ENCODE peak calls at places on chromosome 16, in five cellular contexts. A is myocyte, E is endothelial cell, O is lower leg skin, P is amniotic stem cell. L is an unnamed sample.

GRCh38 chr16:83031524-83031923 is 404.8 kb downstream of the CDH13 start:
- DNase-seq in A (peak), E (no peak), O (no peak), P (no peak), L (no peak)

GRCh38 chr16:83806721-83807120 is 1.1 kb upstream of the HSBP1 start:
- DNase-seq in A (no peak), E (no peak), O (no peak), P (no peak), L (no peak)

GRCh38 chr16:29898786-29899515 is 399 bp downstream of the SEZ6L2 start:
- DNase-seq in A (peak), E (peak), O (no peak), P (no peak), L (no peak)

GRCh38 chr16:84795338-84796053 is 24.3 kb upstream of the CRISPLD2 start:
- DNase-seq in A (peak), E (no peak), O (peak), P (no peak), L (peak)

GRCh38 chr16:85553436-85554113 is 59.5 kb upstream of the GSE1 start:
- DNase-seq in A (peak), E (no peak), O (no peak), P (no peak), L (no peak)

GRCh38 chr16:89325861-89326471 is 108.5 kb downstream of the ZNF778 start:
- DNase-seq in A (peak), E (no peak), O (peak), P (peak), L (no peak)

GRCh38 chr16:49649013-49649785 is 206.7 kb downstream of the ZNF423 start:
- DNase-seq in A (no peak), E (no peak), O (no peak), P (no peak), L (no peak)

GRCh38 chr16:65101009-65101408 is 20.9 kb downstream of the CDH11 start:
- DNase-seq in A (no peak), E (no peak), O (no peak), P (no peak), L (no peak)

GRCh38 chr16:52924162-52924561 is 128.5 kb downstream of the CHD9NB start:
- DNase-seq in A (no peak), E (no peak), O (no peak), P (no peak), L (no peak)

GRCh38 chr16:50964491-50964890 is 186.6 kb downstream of the SALL1 start:
- DNase-seq in A (no peak), E (no peak), O (no peak), P (no peak), L (no peak)

GRCh38 chr16:84448444-84448843 is 56.0 kb downstream of the MEAK7 start:
- DNase-seq in A (no peak), E (no peak), O (no peak), P (no peak), L (no peak)

GRCh38 chr16:49937886-49938285 is 82.0 kb upstream of the ZNF423 start:
- DNase-seq in A (no peak), E (no peak), O (no peak), P (no peak), L (no peak)

GRCh38 chr16:66382966-66383299 is 16.4 kb downstream of the CDH5 start:
- DNase-seq in A (peak), E (no peak), O (no peak), P (peak), L (no peak)

GRCh38 chr16:57377080-57377841 is 5.0 kb downstream of the CX3CL1 start:
- DNase-seq in A (no peak), E (no peak), O (no peak), P (no peak), L (no peak)

L was measured in brain pericyte.